ENCODE peak calls at places on chromosome 11, in seven cellular contexts. One of them, this sample, is unnamed.

GRCh38 chr11:86958259-86958658 is 3.1 kb upstream of the FZD4 start:
- DNase-seq in Peyer's patch: no peak
- DNase-seq in AG09309: no peak
- DNase-seq in Kasumi-1: no peak
- DNase-seq in stimulated activated CD4-positive, alpha-beta T cell treated with anti-CD3 and anti-CD28 coated beads, Interleukin-1b, Interleukin-23, amount 100 ng/mL, for 24 hours: no peak
- DNase-seq in T-helper 1 cell: no peak
- DNase-seq in HFFc6: no peak
- DNase-seq in this sample: no peak

GRCh38 chr11:132100583-132100982 is 730.2 kb downstream of the NTM start:
- DNase-seq in Peyer's patch: no peak
- DNase-seq in AG09309: no peak
- DNase-seq in Kasumi-1: no peak
- DNase-seq in stimulated activated CD4-positive, alpha-beta T cell treated with anti-CD3 and anti-CD28 coated beads, Interleukin-1b, Interleukin-23, amount 100 ng/mL, for 24 hours: no peak
- DNase-seq in T-helper 1 cell: no peak
- DNase-seq in HFFc6: no peak
- DNase-seq in this sample: no peak

GRCh38 chr11:33682446-33682845 is 18.2 kb downstream of the C11orf91 start:
- DNase-seq in Peyer's patch: no peak
- DNase-seq in AG09309: no peak
- DNase-seq in Kasumi-1: no peak
- DNase-seq in stimulated activated CD4-positive, alpha-beta T cell treated with anti-CD3 and anti-CD28 coated beads, Interleukin-1b, Interleukin-23, amount 100 ng/mL, for 24 hours: no peak
- DNase-seq in T-helper 1 cell: no peak
- DNase-seq in HFFc6: no peak
- DNase-seq in this sample: no peak

GRCh38 chr11:34343153-34343552 is 14.7 kb downstream of the ABTB2 start:
- DNase-seq in Peyer's patch: no peak
- DNase-seq in AG09309: peak; percentile 71
- DNase-seq in Kasumi-1: no peak
- DNase-seq in stimulated activated CD4-positive, alpha-beta T cell treated with anti-CD3 and anti-CD28 coated beads, Interleukin-1b, Interleukin-23, amount 100 ng/mL, for 24 hours: no peak
- DNase-seq in T-helper 1 cell: no peak
- DNase-seq in HFFc6: peak; percentile 79
- DNase-seq in this sample: no peak

GRCh38 chr11:17552392-17553248 is 5.6 kb downstream of the OTOG start:
- DNase-seq in Peyer's patch: no peak
- DNase-seq in AG09309: no peak
- DNase-seq in Kasumi-1: no peak
- DNase-seq in stimulated activated CD4-positive, alpha-beta T cell treated with anti-CD3 and anti-CD28 coated beads, Interleukin-1b, Interleukin-23, amount 100 ng/mL, for 24 hours: no peak
- DNase-seq in T-helper 1 cell: no peak
- DNase-seq in HFFc6: no peak
- DNase-seq in this sample: no peak

GRCh38 chr11:89184021-89184420 is 6.3 kb downstream of the TYR start:
- DNase-seq in Peyer's patch: no peak
- DNase-seq in AG09309: peak; percentile 27
- DNase-seq in Kasumi-1: no peak
- DNase-seq in stimulated activated CD4-positive, alpha-beta T cell treated with anti-CD3 and anti-CD28 coated beads, Interleukin-1b, Interleukin-23, amount 100 ng/mL, for 24 hours: no peak
- DNase-seq in T-helper 1 cell: no peak
- DNase-seq in HFFc6: peak; percentile 82
- DNase-seq in this sample: no peak

GRCh38 chr11:117217141-117217609 is 14.7 kb downstream of the PCSK7 start:
- DNase-seq in Peyer's patch: no peak
- DNase-seq in AG09309: peak; percentile 58
- DNase-seq in Kasumi-1: no peak
- DNase-seq in stimulated activated CD4-positive, alpha-beta T cell treated with anti-CD3 and anti-CD28 coated beads, Interleukin-1b, Interleukin-23, amount 100 ng/mL, for 24 hours: no peak
- DNase-seq in T-helper 1 cell: no peak
- DNase-seq in HFFc6: no peak
- DNase-seq in this sample: no peak

GRCh38 chr11:126167476-126167875 is 44.0 kb downstream of the RPUSD4 start:
- DNase-seq in Peyer's patch: no peak
- DNase-seq in AG09309: no peak
- DNase-seq in Kasumi-1: no peak
- DNase-seq in stimulated activated CD4-positive, alpha-beta T cell treated with anti-CD3 and anti-CD28 coated beads, Interleukin-1b, Interleukin-23, amount 100 ng/mL, for 24 hours: no peak
- DNase-seq in T-helper 1 cell: no peak
- DNase-seq in HFFc6: no peak
- DNase-seq in this sample: no peak

GRCh38 chr11:132772712-132773545 is 759.4 kb downstream of the OPCML start:
- DNase-seq in Peyer's patch: no peak
- DNase-seq in AG09309: no peak
- DNase-seq in Kasumi-1: no peak
- DNase-seq in stimulated activated CD4-positive, alpha-beta T cell treated with anti-CD3 and anti-CD28 coated beads, Interleukin-1b, Interleukin-23, amount 100 ng/mL, for 24 hours: no peak
- DNase-seq in T-helper 1 cell: no peak
- DNase-seq in HFFc6: no peak
- DNase-seq in this sample: no peak

GRCh38 chr11:77091146-77091940 is 11.3 kb upstream of the OMP start:
- DNase-seq in Peyer's patch: peak; percentile 92
- DNase-seq in AG09309: no peak
- DNase-seq in Kasumi-1: peak; percentile 82
- DNase-seq in stimulated activated CD4-positive, alpha-beta T cell treated with anti-CD3 and anti-CD28 coated beads, Interleukin-1b, Interleukin-23, amount 100 ng/mL, for 24 hours: peak; percentile 67
- DNase-seq in T-helper 1 cell: peak; percentile 61
- DNase-seq in HFFc6: peak; percentile 67
- DNase-seq in this sample: no peak

GRCh38 chr11:44754876-44755552 is 28.3 kb downstream of the TSPAN18 start:
- DNase-seq in Peyer's patch: no peak
- DNase-seq in AG09309: no peak
- DNase-seq in Kasumi-1: no peak
- DNase-seq in stimulated activated CD4-positive, alpha-beta T cell treated with anti-CD3 and anti-CD28 coated beads, Interleukin-1b, Interleukin-23, amount 100 ng/mL, for 24 hours: no peak
- DNase-seq in T-helper 1 cell: no peak
- DNase-seq in HFFc6: no peak
- DNase-seq in this sample: no peak

GRCh38 chr11:131025020-131025419 is 108.7 kb upstream of the SNX19 start:
- DNase-seq in Peyer's patch: no peak
- DNase-seq in AG09309: peak; percentile 45
- DNase-seq in Kasumi-1: no peak
- DNase-seq in stimulated activated CD4-positive, alpha-beta T cell treated with anti-CD3 and anti-CD28 coated beads, Interleukin-1b, Interleukin-23, amount 100 ng/mL, for 24 hours: no peak
- DNase-seq in T-helper 1 cell: no peak
- DNase-seq in HFFc6: peak; percentile 41
- DNase-seq in this sample: no peak

GRCh38 chr11:46669606-46670243 is 30.7 kb downstream of the ARHGAP1 start:
- DNase-seq in Peyer's patch: no peak
- DNase-seq in AG09309: no peak
- DNase-seq in Kasumi-1: peak; percentile 16
- DNase-seq in stimulated activated CD4-positive, alpha-beta T cell treated with anti-CD3 and anti-CD28 coated beads, Interleukin-1b, Interleukin-23, amount 100 ng/mL, for 24 hours: no peak
- DNase-seq in T-helper 1 cell: no peak
- DNase-seq in HFFc6: no peak
- DNase-seq in this sample: no peak

GRCh38 chr11:58567889-58568512 is 7.7 kb downstream of the LPXN start:
- DNase-seq in Peyer's patch: peak; percentile 68
- DNase-seq in AG09309: no peak
- DNase-seq in Kasumi-1: peak; percentile 81
- DNase-seq in stimulated activated CD4-positive, alpha-beta T cell treated with anti-CD3 and anti-CD28 coated beads, Interleukin-1b, Interleukin-23, amount 100 ng/mL, for 24 hours: peak; percentile 45
- DNase-seq in T-helper 1 cell: peak; percentile 57
- DNase-seq in HFFc6: peak; percentile 39
- DNase-seq in this sample: no peak

GRCh38 chr11:110366234-110366633 is 63.5 kb upstream of the FDX1 start:
- DNase-seq in Peyer's patch: no peak
- DNase-seq in AG09309: no peak
- DNase-seq in Kasumi-1: no peak
- DNase-seq in stimulated activated CD4-positive, alpha-beta T cell treated with anti-CD3 and anti-CD28 coated beads, Interleukin-1b, Interleukin-23, amount 100 ng/mL, for 24 hours: no peak
- DNase-seq in T-helper 1 cell: no peak
- DNase-seq in HFFc6: no peak
- DNase-seq in this sample: no peak

GRCh38 chr11:123525511-123525918 is 95.4 kb downstream of the GRAMD1B start:
- DNase-seq in Peyer's patch: no peak
- DNase-seq in AG09309: no peak
- DNase-seq in Kasumi-1: no peak
- DNase-seq in stimulated activated CD4-positive, alpha-beta T cell treated with anti-CD3 and anti-CD28 coated beads, Interleukin-1b, Interleukin-23, amount 100 ng/mL, for 24 hours: no peak
- DNase-seq in T-helper 1 cell: no peak
- DNase-seq in HFFc6: no peak
- DNase-seq in this sample: no peak

GRCh38 chr11:66842896-66843775 is at the start of gene RCE1:
- DNase-seq in Peyer's patch: peak; percentile 96
- DNase-seq in AG09309: peak; percentile 35
- DNase-seq in Kasumi-1: peak; percentile 87
- DNase-seq in stimulated activated CD4-positive, alpha-beta T cell treated with anti-CD3 and anti-CD28 coated beads, Interleukin-1b, Interleukin-23, amount 100 ng/mL, for 24 hours: peak; percentile 80
- DNase-seq in T-helper 1 cell: peak; percentile 85
- DNase-seq in HFFc6: peak; percentile 81
- DNase-seq in this sample: peak; percentile 75

GRCh38 chr11:63602296-63602695 is 11.9 kb downstream of the PLAAT3 start:
- DNase-seq in Peyer's patch: no peak
- DNase-seq in AG09309: peak; percentile 44
- DNase-seq in Kasumi-1: no peak
- DNase-seq in stimulated activated CD4-positive, alpha-beta T cell treated with anti-CD3 and anti-CD28 coated beads, Interleukin-1b, Interleukin-23, amount 100 ng/mL, for 24 hours: no peak
- DNase-seq in T-helper 1 cell: no peak
- DNase-seq in HFFc6: peak; percentile 48
- DNase-seq in this sample: no peak

GRCh38 chr11:111010391-111011354 is 234.9 kb upstream of the POU2AF2 start:
- DNase-seq in Peyer's patch: no peak
- DNase-seq in AG09309: no peak
- DNase-seq in Kasumi-1: no peak
- DNase-seq in stimulated activated CD4-positive, alpha-beta T cell treated with anti-CD3 and anti-CD28 coated beads, Interleukin-1b, Interleukin-23, amount 100 ng/mL, for 24 hours: no peak
- DNase-seq in T-helper 1 cell: no peak
- DNase-seq in HFFc6: no peak
- DNase-seq in this sample: no peak

GRCh38 chr11:67272327-67273259 is 6.3 kb downstream of the GRK2 start:
- DNase-seq in Peyer's patch: peak; percentile 49
- DNase-seq in AG09309: no peak
- DNase-seq in Kasumi-1: no peak
- DNase-seq in stimulated activated CD4-positive, alpha-beta T cell treated with anti-CD3 and anti-CD28 coated beads, Interleukin-1b, Interleukin-23, amount 100 ng/mL, for 24 hours: no peak
- DNase-seq in T-helper 1 cell: no peak
- DNase-seq in HFFc6: no peak
- DNase-seq in this sample: no peak

GRCh38 chr11:116255234-116255953 is 517.4 kb downstream of the BUD13 start:
- DNase-seq in Peyer's patch: no peak
- DNase-seq in AG09309: no peak
- DNase-seq in Kasumi-1: no peak
- DNase-seq in stimulated activated CD4-positive, alpha-beta T cell treated with anti-CD3 and anti-CD28 coated beads, Interleukin-1b, Interleukin-23, amount 100 ng/mL, for 24 hours: no peak
- DNase-seq in T-helper 1 cell: no peak
- DNase-seq in HFFc6: no peak
- DNase-seq in this sample: no peak

GRCh38 chr11:58719406-58720117 is 12.2 kb downstream of the GLYAT start:
- DNase-seq in Peyer's patch: no peak
- DNase-seq in AG09309: no peak
- DNase-seq in Kasumi-1: no peak
- DNase-seq in stimulated activated CD4-positive, alpha-beta T cell treated with anti-CD3 and anti-CD28 coated beads, Interleukin-1b, Interleukin-23, amount 100 ng/mL, for 24 hours: no peak
- DNase-seq in T-helper 1 cell: no peak
- DNase-seq in HFFc6: no peak
- DNase-seq in this sample: no peak

GRCh38 chr11:69297926-69298777 is 4.2 kb downstream of the MYEOV start:
- DNase-seq in Peyer's patch: peak; percentile 73
- DNase-seq in AG09309: no peak
- DNase-seq in Kasumi-1: peak; percentile 98
- DNase-seq in stimulated activated CD4-positive, alpha-beta T cell treated with anti-CD3 and anti-CD28 coated beads, Interleukin-1b, Interleukin-23, amount 100 ng/mL, for 24 hours: no peak
- DNase-seq in T-helper 1 cell: no peak
- DNase-seq in HFFc6: peak; percentile 89
- DNase-seq in this sample: no peak

GRCh38 chr11:102666331-102666957 is 39.1 kb downstream of the MMP27 start:
- DNase-seq in Peyer's patch: no peak
- DNase-seq in AG09309: peak; percentile 8
- DNase-seq in Kasumi-1: peak; percentile 77
- DNase-seq in stimulated activated CD4-positive, alpha-beta T cell treated with anti-CD3 and anti-CD28 coated beads, Interleukin-1b, Interleukin-23, amount 100 ng/mL, for 24 hours: no peak
- DNase-seq in T-helper 1 cell: no peak
- DNase-seq in HFFc6: peak; percentile 46
- DNase-seq in this sample: peak; percentile 18

GRCh38 chr11:30445056-30445455 is 122.2 kb downstream of the ARL14EP start:
- DNase-seq in Peyer's patch: no peak
- DNase-seq in AG09309: no peak
- DNase-seq in Kasumi-1: no peak
- DNase-seq in stimulated activated CD4-positive, alpha-beta T cell treated with anti-CD3 and anti-CD28 coated beads, Interleukin-1b, Interleukin-23, amount 100 ng/mL, for 24 hours: no peak
- DNase-seq in T-helper 1 cell: no peak
- DNase-seq in HFFc6: no peak
- DNase-seq in this sample: no peak

GRCh38 chr11:65915821-65916251 is 3.0 kb downstream of the C11orf68 start:
- DNase-seq in Peyer's patch: peak; percentile 56
- DNase-seq in AG09309: peak; percentile 90
- DNase-seq in Kasumi-1: peak; percentile 62
- DNase-seq in stimulated activated CD4-positive, alpha-beta T cell treated with anti-CD3 and anti-CD28 coated beads, Interleukin-1b, Interleukin-23, amount 100 ng/mL, for 24 hours: no peak
- DNase-seq in T-helper 1 cell: no peak
- DNase-seq in HFFc6: peak; percentile 99
- DNase-seq in this sample: no peak

GRCh38 chr11:103619480-103619879 is 417.0 kb upstream of the DDI1 start:
- DNase-seq in Peyer's patch: no peak
- DNase-seq in AG09309: no peak
- DNase-seq in Kasumi-1: no peak
- DNase-seq in stimulated activated CD4-positive, alpha-beta T cell treated with anti-CD3 and anti-CD28 coated beads, Interleukin-1b, Interleukin-23, amount 100 ng/mL, for 24 hours: no peak
- DNase-seq in T-helper 1 cell: no peak
- DNase-seq in HFFc6: peak; percentile 10
- DNase-seq in this sample: no peak

GRCh38 chr11:68166969-68167368 is 45.8 kb upstream of the CHKA start:
- DNase-seq in Peyer's patch: no peak
- DNase-seq in AG09309: no peak
- DNase-seq in Kasumi-1: no peak
- DNase-seq in stimulated activated CD4-positive, alpha-beta T cell treated with anti-CD3 and anti-CD28 coated beads, Interleukin-1b, Interleukin-23, amount 100 ng/mL, for 24 hours: no peak
- DNase-seq in T-helper 1 cell: no peak
- DNase-seq in HFFc6: no peak
- DNase-seq in this sample: no peak

GRCh38 chr11:94576306-94576705 is 9.1 kb downstream of the PIWIL4 start:
- DNase-seq in Peyer's patch: no peak
- DNase-seq in AG09309: no peak
- DNase-seq in Kasumi-1: no peak
- DNase-seq in stimulated activated CD4-positive, alpha-beta T cell treated with anti-CD3 and anti-CD28 coated beads, Interleukin-1b, Interleukin-23, amount 100 ng/mL, for 24 hours: no peak
- DNase-seq in T-helper 1 cell: no peak
- DNase-seq in HFFc6: no peak
- DNase-seq in this sample: no peak

GRCh38 chr11:290621-291231 is 1.8 kb downstream of the PGGHG start:
- DNase-seq in Peyer's patch: peak; percentile 49
- DNase-seq in AG09309: no peak
- DNase-seq in Kasumi-1: no peak
- DNase-seq in stimulated activated CD4-positive, alpha-beta T cell treated with anti-CD3 and anti-CD28 coated beads, Interleukin-1b, Interleukin-23, amount 100 ng/mL, for 24 hours: no peak
- DNase-seq in T-helper 1 cell: peak; percentile 12
- DNase-seq in HFFc6: no peak
- DNase-seq in this sample: no peak

GRCh38 chr11:19861171-19861570 is 148.5 kb downstream of the NAV2 start:
- DNase-seq in Peyer's patch: no peak
- DNase-seq in AG09309: no peak
- DNase-seq in Kasumi-1: no peak
- DNase-seq in stimulated activated CD4-positive, alpha-beta T cell treated with anti-CD3 and anti-CD28 coated beads, Interleukin-1b, Interleukin-23, amount 100 ng/mL, for 24 hours: no peak
- DNase-seq in T-helper 1 cell: no peak
- DNase-seq in HFFc6: no peak
- DNase-seq in this sample: no peak

GRCh38 chr11:3103076-3103475 is 45.9 kb upstream of the CARS1 start:
- DNase-seq in Peyer's patch: peak; percentile 45
- DNase-seq in AG09309: no peak
- DNase-seq in Kasumi-1: no peak
- DNase-seq in stimulated activated CD4-positive, alpha-beta T cell treated with anti-CD3 and anti-CD28 coated beads, Interleukin-1b, Interleukin-23, amount 100 ng/mL, for 24 hours: no peak
- DNase-seq in T-helper 1 cell: no peak
- DNase-seq in HFFc6: no peak
- DNase-seq in this sample: no peak

GRCh38 chr11:121460941-121461514 is 8.3 kb upstream of the SORL1-AS1 start:
- DNase-seq in Peyer's patch: no peak
- DNase-seq in AG09309: no peak
- DNase-seq in Kasumi-1: no peak
- DNase-seq in stimulated activated CD4-positive, alpha-beta T cell treated with anti-CD3 and anti-CD28 coated beads, Interleukin-1b, Interleukin-23, amount 100 ng/mL, for 24 hours: no peak
- DNase-seq in T-helper 1 cell: no peak
- DNase-seq in HFFc6: no peak
- DNase-seq in this sample: no peak

GRCh38 chr11:44032304-44033085 is 15.3 kb upstream of the ACCSL start:
- DNase-seq in Peyer's patch: no peak
- DNase-seq in AG09309: peak; percentile 55
- DNase-seq in Kasumi-1: no peak
- DNase-seq in stimulated activated CD4-positive, alpha-beta T cell treated with anti-CD3 and anti-CD28 coated beads, Interleukin-1b, Interleukin-23, amount 100 ng/mL, for 24 hours: no peak
- DNase-seq in T-helper 1 cell: no peak
- DNase-seq in HFFc6: peak; percentile 62
- DNase-seq in this sample: no peak

GRCh38 chr11:44618561-44619425 is 53.3 kb downstream of the CD82 start:
- DNase-seq in Peyer's patch: peak; percentile 39
- DNase-seq in AG09309: no peak
- DNase-seq in Kasumi-1: no peak
- DNase-seq in stimulated activated CD4-positive, alpha-beta T cell treated with anti-CD3 and anti-CD28 coated beads, Interleukin-1b, Interleukin-23, amount 100 ng/mL, for 24 hours: no peak
- DNase-seq in T-helper 1 cell: peak; percentile 8
- DNase-seq in HFFc6: no peak
- DNase-seq in this sample: no peak

GRCh38 chr11:29005401-29005980 is 897.3 kb downstream of the METTL15 start:
- DNase-seq in Peyer's patch: no peak
- DNase-seq in AG09309: no peak
- DNase-seq in Kasumi-1: no peak
- DNase-seq in stimulated activated CD4-positive, alpha-beta T cell treated with anti-CD3 and anti-CD28 coated beads, Interleukin-1b, Interleukin-23, amount 100 ng/mL, for 24 hours: no peak
- DNase-seq in T-helper 1 cell: no peak
- DNase-seq in HFFc6: no peak
- DNase-seq in this sample: no peak